ENCODE peak calls at places on chromosomes 4 and X, in eight cellular contexts. P, R, E, F, S, O, M and W are unnamed samples.

GRCh38 chr4:6474705-6475457 is 2.5 kb upstream of the PPP2R2C start:
- DNase-seq in P (no peak), R (no peak), E (no peak), F (no peak), S (no peak), O (no peak), M (no peak), W (no peak)

GRCh38 chr4:87007345-87008181 is 72.8 kb downstream of the AFF1 start:
- DNase-seq in P (peak; percentile 83), R (no peak), E (peak; percentile 13), F (peak; percentile 60), S (peak; percentile 68), O (no peak), M (peak; percentile 76), W (peak; percentile 51)

GRCh38 chr4:120071192-120071795 is 4.6 kb upstream of the MAD2L1 start:
- DNase-seq in P (no peak), R (no peak), E (peak; percentile 14), F (peak; percentile 74), S (no peak), O (peak; percentile 29), M (peak; percentile 17), W (peak; percentile 36)

GRCh38 chr4:85741421-85741820 is 266.5 kb downstream of the ARHGAP24 start:
- DNase-seq in P (no peak), R (no peak), E (no peak), F (no peak), S (no peak), O (no peak), M (no peak), W (no peak)

GRCh38 chr4:110092646-110093045 is 105.8 kb downstream of the ELOVL6 start:
- DNase-seq in P (no peak), R (no peak), E (no peak), F (no peak), S (no peak), O (no peak), M (no peak), W (no peak)

GRCh38 chrX:44094821-44095530 is 121.8 kb upstream of the NDP start:
- DNase-seq in P (no peak), R (no peak), E (no peak), F (no peak), S (no peak), O (no peak), M (no peak), W (no peak)

GRCh38 chr4:143773998-143774898 is 73.8 kb upstream of the FREM3 start:
- DNase-seq in P (no peak), R (no peak), E (peak; percentile 6), F (peak; percentile 62), S (no peak), O (no peak), M (no peak), W (peak; percentile 59)

GRCh38 chrX:155997436-155997835 is at the start of gene IL9R:
- DNase-seq in P (no peak), R (no peak), E (peak; percentile 39), F (no peak), S (no peak), O (peak; percentile 30), M (no peak), W (no peak)

GRCh38 chr4:126466848-126467247 is 1152.1 kb downstream of the FAT4 start:
- DNase-seq in P (no peak), R (no peak), E (no peak), F (no peak), S (no peak), O (no peak), M (no peak), W (no peak)

GRCh38 chr4:6910340-6910959 is 824 bp downstream of the TBC1D14 start:
- DNase-seq in P (no peak), R (no peak), E (no peak), F (no peak), S (no peak), O (no peak), M (no peak), W (no peak)

GRCh38 chrX:40483502-40483901 is 97.3 kb upstream of the ATP6AP2 start:
- DNase-seq in P (no peak), R (no peak), E (no peak), F (no peak), S (no peak), O (no peak), M (no peak), W (no peak)